ENCODE peak calls at places on chromosomes 16 and 17, in five cellular contexts. One of them, this sample, is unnamed.

GRCh38 chr17:78933959-78934568 is 8.9 kb upstream of the TIMP2 start:
- DNase-seq in fibroblast of lung: peak; percentile 99
- DNase-seq in fibroblast of mammary gland: peak; percentile 99
- DNase-seq in Peyer's patch: peak; percentile 77
- DNase-seq in transverse colon: peak; percentile 90
- DNase-seq in this sample: peak; percentile 93

GRCh38 chr16:85163278-85164112 is 51.2 kb upstream of the CIBAR2 start:
- DNase-seq in Peyer's patch: no peak
- DNase-seq in fibroblast of lung: no peak
- DNase-seq in fibroblast of mammary gland: no peak
- DNase-seq in transverse colon: no peak
- DNase-seq in this sample: no peak

GRCh38 chr17:70767102-70767701 is 597.9 kb downstream of the KCNJ2 start:
- DNase-seq in transverse colon: no peak
- DNase-seq in fibroblast of mammary gland: peak; percentile 44
- DNase-seq in Peyer's patch: no peak
- DNase-seq in fibroblast of lung: peak; percentile 33
- DNase-seq in this sample: peak; percentile 56

GRCh38 chr17:11351479-11351878 is 110.5 kb downstream of the SHISA6 start:
- DNase-seq in transverse colon: no peak
- DNase-seq in Peyer's patch: no peak
- DNase-seq in fibroblast of mammary gland: no peak
- DNase-seq in fibroblast of lung: no peak
- DNase-seq in this sample: no peak

GRCh38 chr16:65964752-65965151 is 401.7 kb upstream of the CDH5 start:
- DNase-seq in Peyer's patch: no peak
- DNase-seq in fibroblast of lung: no peak
- DNase-seq in fibroblast of mammary gland: no peak
- DNase-seq in transverse colon: no peak
- DNase-seq in this sample: no peak

GRCh38 chr17:73503560-73503959 is 140.7 kb downstream of the SDK2 start:
- DNase-seq in Peyer's patch: no peak
- DNase-seq in transverse colon: no peak
- DNase-seq in fibroblast of mammary gland: peak; percentile 6
- DNase-seq in fibroblast of lung: no peak
- DNase-seq in this sample: no peak

GRCh38 chr17:17376362-17376761 is 73.2 kb downstream of the NT5M start:
- DNase-seq in Peyer's patch: no peak
- DNase-seq in fibroblast of lung: no peak
- DNase-seq in transverse colon: no peak
- DNase-seq in fibroblast of mammary gland: no peak
- DNase-seq in this sample: peak; percentile 41

GRCh38 chr17:31093866-31094599 is 744 bp upstream of the NF1 start:
- DNase-seq in transverse colon: peak; percentile 51
- DNase-seq in Peyer's patch: peak; percentile 80
- DNase-seq in fibroblast of lung: no peak
- DNase-seq in fibroblast of mammary gland: no peak
- DNase-seq in this sample: peak; percentile 23

GRCh38 chr16:48409839-48410610 is 24.8 kb upstream of the SIAH1 start:
- DNase-seq in transverse colon: peak; percentile 68
- DNase-seq in fibroblast of lung: peak; percentile 95
- DNase-seq in Peyer's patch: peak; percentile 76
- DNase-seq in fibroblast of mammary gland: peak; percentile 95
- DNase-seq in this sample: peak; percentile 86

GRCh38 chr16:66270333-66270927 is 96.1 kb upstream of the CDH5 start:
- DNase-seq in fibroblast of lung: peak; percentile 58
- DNase-seq in transverse colon: peak; percentile 61
- DNase-seq in fibroblast of mammary gland: peak; percentile 56
- DNase-seq in Peyer's patch: peak; percentile 75
- DNase-seq in this sample: peak; percentile 81

GRCh38 chr17:35705705-35706104 is 25.7 kb upstream of the RASL10B start:
- DNase-seq in transverse colon: no peak
- DNase-seq in fibroblast of lung: no peak
- DNase-seq in fibroblast of mammary gland: no peak
- DNase-seq in Peyer's patch: no peak
- DNase-seq in this sample: no peak

GRCh38 chr17:81097943-81098308 is 63.0 kb downstream of the BAIAP2 start:
- DNase-seq in Peyer's patch: no peak
- DNase-seq in fibroblast of lung: peak; percentile 66
- DNase-seq in fibroblast of mammary gland: peak; percentile 61
- DNase-seq in transverse colon: peak; percentile 39
- DNase-seq in this sample: peak; percentile 40

GRCh38 chr16:79286646-79287423 is 313.7 kb downstream of the MAF start:
- DNase-seq in Peyer's patch: no peak
- DNase-seq in transverse colon: peak; percentile 58
- DNase-seq in fibroblast of mammary gland: no peak
- DNase-seq in fibroblast of lung: no peak
- DNase-seq in this sample: no peak

GRCh38 chr16:20675488-20676267 is 21.8 kb downstream of the ACSM1 start:
- DNase-seq in fibroblast of mammary gland: peak; percentile 0
- DNase-seq in fibroblast of lung: no peak
- DNase-seq in transverse colon: peak; percentile 79
- DNase-seq in Peyer's patch: peak; percentile 61
- DNase-seq in this sample: peak; percentile 69

GRCh38 chr16:49505556-49505955 is 132.0 kb downstream of the C16orf78 start:
- DNase-seq in fibroblast of lung: no peak
- DNase-seq in transverse colon: no peak
- DNase-seq in fibroblast of mammary gland: no peak
- DNase-seq in Peyer's patch: peak; percentile 32
- DNase-seq in this sample: no peak

DNA sequence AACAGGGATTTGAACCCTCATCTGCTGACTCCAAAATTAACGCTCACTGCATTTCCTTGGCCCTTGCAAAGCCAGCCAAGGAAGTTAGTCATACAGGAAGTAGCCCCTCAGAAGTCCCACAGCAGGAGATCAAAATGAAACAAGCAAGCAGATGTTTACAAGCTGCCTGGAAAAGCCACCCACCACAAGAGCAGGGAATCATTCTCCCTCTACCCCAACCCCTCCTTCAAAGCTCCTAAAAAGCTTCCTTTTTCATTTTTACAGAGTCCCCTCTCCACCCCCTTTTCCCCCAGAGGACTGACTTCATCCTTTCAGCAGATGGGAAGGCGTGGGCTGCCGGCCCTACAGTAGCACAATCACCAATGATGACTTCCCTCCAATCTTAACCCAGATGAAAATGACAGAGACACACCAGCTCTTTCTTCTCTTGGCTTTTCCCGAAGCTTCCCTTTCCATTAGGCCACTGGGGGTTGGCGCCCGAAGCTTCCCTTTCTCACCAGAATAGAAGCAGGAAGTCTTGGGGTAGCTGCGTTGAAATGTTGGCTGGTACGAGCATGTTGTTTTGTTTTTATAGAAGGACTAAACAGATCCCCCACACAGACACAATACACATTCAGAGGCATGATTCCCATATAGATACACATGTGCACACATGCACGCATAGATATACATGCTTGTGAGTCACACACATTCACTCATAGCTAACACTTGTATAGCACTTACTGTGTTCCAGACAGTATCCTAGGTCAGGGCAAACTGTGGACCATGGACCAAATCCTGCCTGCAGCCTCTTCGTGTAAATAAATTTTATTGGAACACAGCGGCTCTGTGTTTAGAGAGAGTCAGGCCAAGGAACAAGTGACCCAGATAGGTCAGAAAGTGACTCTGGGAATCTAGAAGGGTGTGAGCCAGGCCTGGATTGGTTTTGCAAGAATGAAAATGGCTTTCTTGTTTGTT is 17.4 kb downstream of the ITPRIPL2 start:
- DNase-seq in Peyer's patch: no peak
- DNase-seq in fibroblast of lung: peak; percentile 84
- DNase-seq in fibroblast of mammary gland: peak; percentile 91
- DNase-seq in transverse colon: no peak
- DNase-seq in this sample: peak; percentile 29
- H3K4me3 ChIP-seq in Peyer's patch: no peak overlapping the region
- H3K4me3 ChIP-seq in fibroblast of lung: peak overlapping the region; percentile 37
- H3K4me3 ChIP-seq in fibroblast of mammary gland: no peak overlapping the region
- H3K4me3 ChIP-seq in transverse colon: no peak overlapping the region
- H3K4me3 ChIP-seq in this sample: no peak overlapping the region

GRCh38 chr16:75306102-75306762 is 54.8 kb upstream of the BCAR1 start:
- DNase-seq in transverse colon: peak; percentile 69
- DNase-seq in fibroblast of mammary gland: peak; percentile 24
- DNase-seq in fibroblast of lung: peak; percentile 51
- DNase-seq in Peyer's patch: peak; percentile 82
- DNase-seq in this sample: peak; percentile 72
- H3K4me3 ChIP-seq in transverse colon: no peak overlapping the region
- H3K4me3 ChIP-seq in fibroblast of mammary gland: no peak overlapping the region
- H3K4me3 ChIP-seq in fibroblast of lung: no peak overlapping the region
- H3K4me3 ChIP-seq in Peyer's patch: peak overlapping the region; percentile 5
- H3K4me3 ChIP-seq in this sample: no peak overlapping the region

GRCh38 chr17:7840875-7841274 is 6.9 kb downstream of the KDM6B start:
- DNase-seq in fibroblast of mammary gland: no peak
- DNase-seq in Peyer's patch: no peak
- DNase-seq in transverse colon: no peak
- DNase-seq in fibroblast of lung: no peak
- DNase-seq in this sample: no peak
- H3K4me3 ChIP-seq in fibroblast of mammary gland: no peak overlapping the region
- H3K4me3 ChIP-seq in Peyer's patch: peak overlapping the region; percentile 80
- H3K4me3 ChIP-seq in transverse colon: no peak overlapping the region
- H3K4me3 ChIP-seq in fibroblast of lung: peak overlapping the region; percentile 21
- H3K4me3 ChIP-seq in this sample: peak overlapping the region; percentile 73

GRCh38 chr17:51373489-51374194 is 113.3 kb downstream of the UTP18 start:
- DNase-seq in fibroblast of mammary gland: no peak
- DNase-seq in transverse colon: no peak
- DNase-seq in Peyer's patch: no peak
- DNase-seq in fibroblast of lung: no peak
- DNase-seq in this sample: no peak

GRCh38 chr17:51372345-51373004 is 112.1 kb downstream of the UTP18 start:
- DNase-seq in Peyer's patch: no peak
- DNase-seq in fibroblast of lung: peak; percentile 34
- DNase-seq in fibroblast of mammary gland: peak; percentile 59
- DNase-seq in transverse colon: peak; percentile 13
- DNase-seq in this sample: peak; percentile 29

GRCh38 chr17:51366866-51367265 is 106.5 kb downstream of the UTP18 start:
- DNase-seq in fibroblast of lung: no peak
- DNase-seq in fibroblast of mammary gland: no peak
- DNase-seq in transverse colon: no peak
- DNase-seq in Peyer's patch: no peak
- DNase-seq in this sample: no peak

GRCh38 chr17:51374220-51374619 is 113.9 kb downstream of the UTP18 start:
- DNase-seq in transverse colon: no peak
- DNase-seq in fibroblast of lung: no peak
- DNase-seq in fibroblast of mammary gland: no peak
- DNase-seq in Peyer's patch: no peak
- DNase-seq in this sample: no peak

GRCh38 chr17:51371732-51372151 is 111.4 kb downstream of the UTP18 start:
- DNase-seq in Peyer's patch: no peak
- DNase-seq in fibroblast of mammary gland: peak; percentile 37
- DNase-seq in fibroblast of lung: peak; percentile 21
- DNase-seq in transverse colon: no peak
- DNase-seq in this sample: peak; percentile 79
- H3K4me3 ChIP-seq in Peyer's patch: no peak overlapping the region
- H3K4me3 ChIP-seq in fibroblast of mammary gland: no peak overlapping the region
- H3K4me3 ChIP-seq in fibroblast of lung: no peak overlapping the region
- H3K4me3 ChIP-seq in transverse colon: no peak overlapping the region
- H3K4me3 ChIP-seq in this sample: no peak overlapping the region

GRCh38 chr17:56819030-56819429 is 14.7 kb downstream of the C17orf67 start:
- DNase-seq in fibroblast of mammary gland: no peak
- DNase-seq in fibroblast of lung: no peak
- DNase-seq in transverse colon: no peak
- DNase-seq in Peyer's patch: no peak
- DNase-seq in this sample: no peak

GRCh38 chr17:56817066-56817465 is 16.7 kb downstream of the C17orf67 start:
- DNase-seq in fibroblast of mammary gland: no peak
- DNase-seq in transverse colon: no peak
- DNase-seq in Peyer's patch: no peak
- DNase-seq in fibroblast of lung: no peak
- DNase-seq in this sample: no peak

GRCh38 chr17:56821847-56822534 is 11.7 kb downstream of the C17orf67 start:
- DNase-seq in Peyer's patch: no peak
- DNase-seq in transverse colon: no peak
- DNase-seq in fibroblast of lung: no peak
- DNase-seq in fibroblast of mammary gland: no peak
- DNase-seq in this sample: no peak

GRCh38 chr17:56820207-56820606 is 13.5 kb downstream of the C17orf67 start:
- DNase-seq in transverse colon: no peak
- DNase-seq in Peyer's patch: no peak
- DNase-seq in fibroblast of mammary gland: no peak
- DNase-seq in fibroblast of lung: no peak
- DNase-seq in this sample: no peak

GRCh38 chr17:56819431-56820145 is 14.1 kb downstream of the C17orf67 start:
- DNase-seq in Peyer's patch: peak; percentile 62
- DNase-seq in fibroblast of mammary gland: peak; percentile 76
- DNase-seq in transverse colon: peak; percentile 82
- DNase-seq in fibroblast of lung: peak; percentile 43
- DNase-seq in this sample: peak; percentile 85
- H3K4me3 ChIP-seq in Peyer's patch: no peak overlapping the region
- H3K4me3 ChIP-seq in fibroblast of mammary gland: no peak overlapping the region
- H3K4me3 ChIP-seq in transverse colon: no peak overlapping the region
- H3K4me3 ChIP-seq in fibroblast of lung: no peak overlapping the region
- H3K4me3 ChIP-seq in this sample: no peak overlapping the region